ENCODE peak calls at places on chromosome 4, in eight cellular contexts. F is body of pancreas, L is HepG2, W is ascending aorta, V is astrocyte, R is stomach, U is sigmoid colon, S is MM.1S. D is an unnamed sample.

GRCh38 chr4:187993827-187994226 is 1.7 kb upstream of the ZFP42 start:
- DNase-seq in F (no peak), L (no peak), W (no peak), V (no peak), R (no peak), U (no peak), S (no peak), D (no peak)

GRCh38 chr4:146224331-146224966 is 10.1 kb downstream of the REELD1 start:
- DNase-seq in F (no peak), L (no peak), W (no peak), V (no peak), R (no peak), U (no peak), S (no peak), D (no peak)

GRCh38 chr4:80107374-80107773 is 34.3 kb upstream of the ANTXR2 start:
- DNase-seq in F (no peak), L (no peak), W (no peak), V (no peak), R (no peak), U (no peak), S (no peak), D (no peak)

GRCh38 chr4:94536649-94537464 is 85.1 kb downstream of the PDLIM5 start:
- DNase-seq in F (no peak), L (no peak), W (no peak), V (no peak), R (no peak), U (no peak), S (no peak), D (no peak)

GRCh38 chr4:21795091-21795490 is 153.5 kb downstream of the KCNIP4 start:
- DNase-seq in F (no peak), L (no peak), W (no peak), V (peak; percentile 55), R (no peak), U (no peak), S (no peak), D (no peak)

GRCh38 chr4:104615496-104615895 is 120.8 kb upstream of the CXXC4 start:
- DNase-seq in F (no peak), L (no peak), W (no peak), V (no peak), R (no peak), U (no peak), S (no peak), D (peak; percentile 65)

GRCh38 chr4:109313168-109314133 is 11.0 kb upstream of the COL25A1 start:
- DNase-seq in F (no peak), L (no peak), W (no peak), V (no peak), R (no peak), U (no peak), S (no peak), D (no peak)

GRCh38 chr4:4680243-4680642 is 138.4 kb upstream of the STX18 start:
- DNase-seq in F (no peak), L (no peak), W (no peak), V (no peak), R (no peak), U (no peak), S (no peak), D (no peak)

GRCh38 chr4:18020145-18020670 is 1.3 kb downstream of the LCORL start:
- DNase-seq in F (no peak), L (no peak), W (no peak), V (no peak), R (no peak), U (no peak), S (peak; percentile 30), D (peak; percentile 9)

GRCh38 chr4:18021720-18022571 is at the start of gene LCORL:
- DNase-seq in F (peak; percentile 94), L (peak; percentile 96), W (peak; percentile 97), V (peak; percentile 90), R (peak; percentile 94), U (peak; percentile 97), S (peak; percentile 97), D (peak; percentile 91)

GRCh38 chr4:18022572-18023039 is 1.1 kb upstream of the LCORL start:
- DNase-seq in F (no peak), L (no peak), W (no peak), V (no peak), R (no peak), U (no peak), S (peak; percentile 18), D (no peak)

GRCh38 chr4:18021470-18021719 is 160 bp downstream of the LCORL start:
- DNase-seq in F (no peak), L (no peak), W (no peak), V (no peak), R (no peak), U (no peak), S (no peak), D (no peak)

DNA sequence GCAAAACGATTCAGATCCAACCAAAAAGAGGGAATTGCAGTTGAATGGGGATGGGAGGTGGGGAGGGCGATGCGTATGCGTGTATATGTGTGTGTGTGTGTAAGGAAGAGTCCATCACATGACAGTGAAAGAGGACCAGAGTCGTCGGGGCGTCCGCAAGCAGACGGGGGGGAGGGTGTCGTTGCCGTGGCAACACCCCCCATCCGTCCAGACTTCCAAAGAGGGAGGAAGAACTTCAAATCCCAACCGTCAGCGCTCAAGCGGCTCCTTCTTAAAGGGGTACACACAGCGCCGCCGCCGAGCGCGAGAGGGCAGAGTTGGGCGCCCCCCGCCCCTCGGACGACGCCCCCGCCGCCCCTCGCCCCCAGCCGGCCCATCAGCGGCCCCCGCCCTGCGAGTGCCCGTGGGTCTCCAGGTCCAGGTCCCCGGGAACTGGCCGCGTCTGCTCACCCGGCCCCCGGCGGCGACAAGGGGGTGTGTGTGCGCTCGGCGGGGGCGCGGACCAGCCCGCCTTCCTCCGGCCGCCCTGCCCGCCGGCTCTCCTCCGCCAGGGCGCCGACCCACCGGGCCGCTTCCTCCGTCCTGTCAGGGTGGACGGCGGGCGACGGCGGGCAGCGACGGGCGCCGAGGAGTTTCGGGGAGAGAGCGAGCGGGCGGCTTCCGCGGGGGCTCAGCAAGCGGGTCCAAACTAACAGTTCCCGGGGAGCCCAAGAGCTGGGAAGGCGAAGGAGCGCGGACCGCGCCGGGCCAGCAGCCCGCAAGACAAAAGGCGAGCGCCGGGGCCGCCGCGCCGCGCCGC is 685 bp downstream of the LCORL start:
- DNase-seq in F (peak; percentile 47), L (peak; percentile 73), W (peak; percentile 84), V (peak; percentile 80), R (peak; percentile 44), U (peak; percentile 87), S (peak; percentile 53), D (peak; percentile 58)
- TF ChIP-seq CTCF in F (no peak), L (no peak), W (no peak), V (no peak), R (no peak), U (no peak), S (no peak), D (no peak)

GRCh38 chr4:153467897-153468262 is 1.7 kb downstream of the TMEM131L start:
- DNase-seq in F (no peak), L (no peak), W (no peak), V (no peak), R (no peak), U (no peak), S (no peak), D (no peak)

GRCh38 chr4:153466637-153467153 is 535 bp downstream of the TMEM131L start:
- DNase-seq in F (peak; percentile 30), L (no peak), W (peak; percentile 66), V (no peak), R (no peak), U (no peak), S (no peak), D (no peak)

GRCh38 chr4:153465922-153466636 is at the start of gene TMEM131L:
- DNase-seq in F (peak; percentile 73), L (peak; percentile 29), W (peak; percentile 79), V (no peak), R (peak; percentile 72), U (peak; percentile 83), S (peak; percentile 67), D (peak; percentile 59)

GRCh38 chr4:153467154-153467896 is 1.2 kb downstream of the TMEM131L start:
- DNase-seq in F (peak; percentile 90), L (peak; percentile 52), W (peak; percentile 68), V (no peak), R (peak; percentile 84), U (peak; percentile 73), S (peak; percentile 95), D (no peak)

GRCh38 chr4:153468587-153468986 is 2.4 kb downstream of the TMEM131L start:
- DNase-seq in F (no peak), L (no peak), W (no peak), V (no peak), R (no peak), U (no peak), S (no peak), D (no peak)
- H3K4me1 ChIP-seq in F (peaks cover 70% of the 10 kb centered on the region), L (peaks cover 26% of the 10 kb centered on the region), W (peaks cover 3% of the 10 kb centered on the region), V (peaks cover 4% of the 10 kb centered on the region), R (peaks cover 72% of the 10 kb centered on the region), U (peaks cover 59% of the 10 kb centered on the region), S (peaks cover 22% of the 10 kb centered on the region), D (peaks cover 22% of the 10 kb centered on the region)

GRCh38 chr4:186591651-186592050 is 36.3 kb upstream of the MTNR1A start:
- DNase-seq in F (no peak), L (no peak), W (no peak), V (no peak), R (no peak), U (no peak), S (no peak), D (no peak)

GRCh38 chr4:186586190-186586589 is 30.8 kb upstream of the MTNR1A start:
- DNase-seq in F (no peak), L (no peak), W (no peak), V (no peak), R (no peak), U (no peak), S (no peak), D (no peak)

GRCh38 chr4:186584912-186585311 is 29.5 kb upstream of the MTNR1A start:
- DNase-seq in F (no peak), L (no peak), W (no peak), V (no peak), R (no peak), U (no peak), S (no peak), D (no peak)

GRCh38 chr4:186588503-186588902 is 33.1 kb upstream of the MTNR1A start:
- DNase-seq in F (no peak), L (no peak), W (no peak), V (no peak), R (no peak), U (no peak), S (no peak), D (no peak)

DNA sequence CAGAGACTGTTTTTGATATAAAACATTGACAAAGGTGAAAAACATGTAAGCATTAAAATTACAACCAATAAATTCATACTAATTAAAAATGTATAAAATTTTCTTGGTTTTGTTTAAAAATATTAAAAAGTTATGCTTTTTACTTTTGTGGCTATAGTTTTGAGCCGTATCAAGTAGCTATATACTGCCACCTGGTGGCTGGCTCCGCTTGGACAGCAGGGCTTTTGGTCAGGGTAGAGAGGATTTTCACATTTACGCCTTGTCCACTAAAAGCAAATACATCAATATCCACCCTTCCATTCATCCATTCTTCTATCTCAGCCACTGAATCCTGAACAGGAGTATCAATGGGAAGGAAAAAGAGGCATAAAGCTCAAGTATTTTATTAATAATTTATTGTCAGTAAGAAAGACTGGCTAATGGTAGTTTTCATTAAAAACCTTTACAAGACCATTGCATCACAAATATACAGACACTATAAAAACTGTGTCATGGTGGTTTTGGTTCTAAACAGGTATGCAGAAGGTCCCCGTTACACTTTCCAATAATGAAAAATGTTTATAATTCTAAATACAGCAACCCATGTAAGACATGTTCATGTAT is 32.1 kb upstream of the MTNR1A start:
- DNase-seq in F (peak; percentile 82), L (peak; percentile 48), W (peak; percentile 86), V (peak; percentile 20), R (peak; percentile 78), U (peak; percentile 83), S (peak; percentile 50), D (no peak)
- TF ChIP-seq CTCF in F (peak; percentile 87), L (peak; percentile 69), W (peak; percentile 52), V (peak; percentile 94), R (peak; percentile 88), U (peak; percentile 76), S (peak; percentile 72), D (peak; percentile 79)

DNA sequence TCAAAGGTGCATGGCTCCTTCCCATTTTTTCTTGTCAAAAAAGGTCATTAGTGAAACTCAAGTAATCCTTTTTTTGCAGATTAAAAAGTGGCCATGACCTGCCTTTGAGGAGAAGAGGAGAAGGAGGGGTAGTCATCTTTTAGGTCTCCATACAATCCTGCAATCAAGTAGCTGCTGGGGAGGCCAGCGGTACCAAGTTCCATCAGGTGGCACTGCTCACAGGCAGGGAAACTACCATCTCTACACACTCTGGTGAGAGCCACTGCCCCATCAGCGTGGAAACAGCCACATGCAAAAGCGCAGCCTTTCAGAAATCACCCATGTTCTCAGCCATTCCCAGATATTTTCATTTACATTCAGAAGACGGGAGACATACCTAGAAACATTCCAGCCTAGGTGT is 162.0 kb downstream of the TSPAN5 start:
- DNase-seq in F (no peak), L (no peak), W (no peak), V (no peak), R (no peak), U (no peak), S (no peak), D (no peak)
- H3K4me1 ChIP-seq in F (no peaks in the 10 kb centered on the region), L (no peaks in the 10 kb centered on the region), W (no peaks in the 10 kb centered on the region), V (peaks cover 19% of the 10 kb centered on the region), R (peaks cover 39% of the 10 kb centered on the region), U (peaks cover 34% of the 10 kb centered on the region), S (no peaks in the 10 kb centered on the region), D (peaks cover 20% of the 10 kb centered on the region)